ENCODE peak calls at places on chromosomes 11 and 22, in eight cellular contexts. K is activated T-cell treated with anti-CD3 and anti-CD28 coated beads for 48 hours; F is activated naive CD8-positive, alpha-beta T cell treated with anti-CD3 and anti-CD28 coated beads, Interleukin-2, amount 50 U/mL, for 24 hours; O is IMR-90; P is amygdala; C is AG08396; W is left ventricle myocardium inferior; L is NCI-H1436 treated with DMSO at 0.1 percent for 48 hours. D is an unnamed sample.

GRCh38 chr11:16987205-16987568 is 27.0 kb downstream of the PLEKHA7 start:
- DNase-seq in O (no peak), L (no peak), K (no peak), W (no peak), F (no peak), C (no peak), P (no peak), D (no peak)

GRCh38 chr11:19519912-19520641 is 192.6 kb upstream of the NAV2 start:
- DNase-seq in L (no peak), C (no peak), P (no peak), O (no peak), K (no peak), W (peak), F (no peak), D (no peak)

GRCh38 chr11:119376197-119376847 is 5.2 kb downstream of the USP2 start:
- DNase-seq in L (no peak), C (no peak), F (no peak), W (peak), O (peak), K (no peak), P (peak), D (peak)

GRCh38 chr11:118622376-118623290 is 15.2 kb downstream of the PHLDB1 start:
- DNase-seq in K (no peak), F (no peak), C (peak), O (peak), W (peak), P (no peak), L (no peak), D (peak)

GRCh38 chr22:39488563-39489083 is 13.5 kb upstream of the MIEF1 start:
- DNase-seq in F (no peak), L (no peak), C (no peak), P (no peak), W (no peak), O (no peak), K (no peak), D (no peak)

GRCh38 chr22:40040927-40041326 is 46.2 kb downstream of the FAM83F start:
- DNase-seq in P (no peak), O (no peak), C (no peak), K (no peak), F (no peak), L (no peak), W (peak), D (peak)

GRCh38 chr11:72111803-72112540 is 523 bp downstream of the ANAPC15 start:
- DNase-seq in P (peak), C (peak), O (peak), F (peak), L (peak), W (peak), K (peak), D (peak)

GRCh38 chr22:32448980-32449379 is 15.3 kb downstream of the BPIFC start:
- DNase-seq in F (no peak), C (no peak), O (no peak), L (peak), W (no peak), K (no peak), P (no peak), D (no peak)

GRCh38 chr11:1204381-1205101 is 18.3 kb upstream of the MUC5B start:
- DNase-seq in C (no peak), L (no peak), W (no peak), F (no peak), O (no peak), P (no peak), K (no peak), D (no peak)

GRCh38 chr22:28034760-28035401 is 115.8 kb upstream of the PITPNB start:
- DNase-seq in O (peak), F (no peak), P (peak), C (no peak), W (peak), L (peak), K (no peak), D (peak)

GRCh38 chr22:50698546-50698945 is 25.9 kb downstream of the SHANK3 start:
- DNase-seq in P (no peak), O (no peak), C (no peak), K (no peak), F (no peak), L (no peak), W (peak), D (no peak)

GRCh38 chr22:50581031-50581949 is 1.4 kb downstream of the CHKB start:
- DNase-seq in O (no peak), K (no peak), C (no peak), F (no peak), L (no peak), W (no peak), P (no peak), D (no peak)

GRCh38 chr11:10659339-10660216 is 34.0 kb downstream of the IRAG1 start:
- DNase-seq in C (peak), L (no peak), K (no peak), W (no peak), F (no peak), O (peak), P (no peak), D (peak)

GRCh38 chr11:67268036-67268683 is 1.9 kb downstream of the GRK2 start:
- DNase-seq in P (no peak), K (peak), O (no peak), F (peak), C (no peak), L (no peak), W (no peak), D (no peak)

GRCh38 chr22:20956258-20957117 is 10.6 kb upstream of the AIFM3 start:
- DNase-seq in P (no peak), L (no peak), C (no peak), O (peak), W (no peak), K (no peak), F (no peak), D (no peak)